ENCODE peak calls at places on chromosomes 3 and 15, in seven cellular contexts. One of them, this sample, is unnamed.

GRCh38 chr15:38370079-38370478 is 83.8 kb upstream of the FAM98B start:
- DNase-seq in suprapubic skin: no peak
- DNase-seq in stomach: no peak
- DNase-seq in body of pancreas: no peak
- DNase-seq in HCT116: no peak
- DNase-seq in uterus: no peak
- DNase-seq in prostate gland: no peak
- DNase-seq in this sample: no peak

GRCh38 chr15:65371976-65372786 is 5.6 kb downstream of the IGDCC3 start:
- DNase-seq in HCT116: no peak
- DNase-seq in body of pancreas: no peak
- DNase-seq in prostate gland: no peak
- DNase-seq in uterus: no peak
- DNase-seq in suprapubic skin: no peak
- DNase-seq in stomach: no peak
- DNase-seq in this sample: peak

GRCh38 chr15:70605606-70606410 is 157.6 kb downstream of the UACA start:
- DNase-seq in prostate gland: peak
- DNase-seq in stomach: peak
- DNase-seq in suprapubic skin: no peak
- DNase-seq in HCT116: no peak
- DNase-seq in uterus: peak
- DNase-seq in body of pancreas: peak
- DNase-seq in this sample: no peak

GRCh38 chr3:52291508-52292181 is 4.0 kb downstream of the GLYCTK start:
- DNase-seq in body of pancreas: no peak
- DNase-seq in suprapubic skin: peak
- DNase-seq in HCT116: no peak
- DNase-seq in prostate gland: no peak
- DNase-seq in stomach: no peak
- DNase-seq in uterus: no peak
- DNase-seq in this sample: peak

GRCh38 chr3:165742351-165742750 is 94.9 kb downstream of the BCHE start:
- DNase-seq in body of pancreas: no peak
- DNase-seq in uterus: no peak
- DNase-seq in prostate gland: no peak
- DNase-seq in HCT116: no peak
- DNase-seq in suprapubic skin: no peak
- DNase-seq in stomach: no peak
- DNase-seq in this sample: no peak

GRCh38 chr3:908839-909238 is 184.0 kb upstream of the CNTN6 start:
- DNase-seq in HCT116: no peak
- DNase-seq in uterus: no peak
- DNase-seq in prostate gland: no peak
- DNase-seq in stomach: no peak
- DNase-seq in suprapubic skin: no peak
- DNase-seq in body of pancreas: no peak
- DNase-seq in this sample: no peak

GRCh38 chr3:196414469-196414868 is 17.8 kb downstream of the UBXN7 start:
- DNase-seq in stomach: no peak
- DNase-seq in HCT116: no peak
- DNase-seq in uterus: no peak
- DNase-seq in body of pancreas: no peak
- DNase-seq in suprapubic skin: no peak
- DNase-seq in prostate gland: no peak
- DNase-seq in this sample: no peak

GRCh38 chr15:74010929-74011540 is 16.5 kb downstream of the PML start:
- DNase-seq in body of pancreas: no peak
- DNase-seq in suprapubic skin: no peak
- DNase-seq in prostate gland: no peak
- DNase-seq in uterus: no peak
- DNase-seq in stomach: no peak
- DNase-seq in HCT116: no peak
- DNase-seq in this sample: no peak

GRCh38 chr3:63872135-63872924 is 8.7 kb downstream of the ATXN7 start:
- DNase-seq in suprapubic skin: no peak
- DNase-seq in uterus: no peak
- DNase-seq in prostate gland: no peak
- DNase-seq in stomach: no peak
- DNase-seq in HCT116: peak
- DNase-seq in body of pancreas: no peak
- DNase-seq in this sample: no peak

GRCh38 chr3:45225465-45226205 is 452 bp downstream of the TMEM158 start:
- DNase-seq in HCT116: no peak
- DNase-seq in stomach: no peak
- DNase-seq in suprapubic skin: peak
- DNase-seq in prostate gland: no peak
- DNase-seq in body of pancreas: no peak
- DNase-seq in uterus: no peak
- DNase-seq in this sample: peak

GRCh38 chr15:61657461-61657860 is 402.8 kb downstream of the VPS13C start:
- DNase-seq in body of pancreas: no peak
- DNase-seq in prostate gland: no peak
- DNase-seq in suprapubic skin: no peak
- DNase-seq in uterus: no peak
- DNase-seq in HCT116: no peak
- DNase-seq in stomach: no peak
- DNase-seq in this sample: no peak

GRCh38 chr15:56795400-56795983 is 62.2 kb upstream of the ZNF280D start:
- DNase-seq in stomach: no peak
- DNase-seq in body of pancreas: no peak
- DNase-seq in uterus: no peak
- DNase-seq in prostate gland: no peak
- DNase-seq in suprapubic skin: no peak
- DNase-seq in HCT116: no peak
- DNase-seq in this sample: no peak

GRCh38 chr3:105786241-105786640 is 82.6 kb downstream of the CBLB start:
- DNase-seq in suprapubic skin: no peak
- DNase-seq in uterus: no peak
- DNase-seq in prostate gland: no peak
- DNase-seq in stomach: no peak
- DNase-seq in HCT116: no peak
- DNase-seq in body of pancreas: no peak
- DNase-seq in this sample: no peak

GRCh38 chr3:119368243-119368800 is 74.1 kb downstream of the ARHGAP31 start:
- DNase-seq in prostate gland: no peak
- DNase-seq in stomach: no peak
- DNase-seq in HCT116: no peak
- DNase-seq in body of pancreas: no peak
- DNase-seq in suprapubic skin: no peak
- DNase-seq in uterus: no peak
- DNase-seq in this sample: no peak

GRCh38 chr3:171704002-171704401 is 106.3 kb downstream of the PLD1 start:
- DNase-seq in HCT116: peak
- DNase-seq in prostate gland: peak
- DNase-seq in body of pancreas: peak
- DNase-seq in uterus: no peak
- DNase-seq in stomach: peak
- DNase-seq in suprapubic skin: no peak
- DNase-seq in this sample: no peak

GRCh38 chr3:132655471-132655870 is 4.1 kb downstream of the ACAD11 start:
- DNase-seq in uterus: no peak
- DNase-seq in suprapubic skin: no peak
- DNase-seq in stomach: no peak
- DNase-seq in HCT116: no peak
- DNase-seq in body of pancreas: no peak
- DNase-seq in prostate gland: no peak
- DNase-seq in this sample: no peak

GRCh38 chr15:57028176-57028575 is 109.7 kb downstream of the TCF12 start:
- DNase-seq in uterus: no peak
- DNase-seq in body of pancreas: no peak
- DNase-seq in HCT116: no peak
- DNase-seq in suprapubic skin: no peak
- DNase-seq in prostate gland: no peak
- DNase-seq in stomach: no peak
- DNase-seq in this sample: no peak

GRCh38 chr3:63228677-63229076 is 49.4 kb upstream of the SYNPR start:
- DNase-seq in uterus: no peak
- DNase-seq in HCT116: peak
- DNase-seq in suprapubic skin: no peak
- DNase-seq in prostate gland: no peak
- DNase-seq in stomach: no peak
- DNase-seq in body of pancreas: peak
- DNase-seq in this sample: no peak

GRCh38 chr3:47163023-47163989 is 607 bp downstream of the SETD2 start:
- DNase-seq in body of pancreas: peak
- DNase-seq in prostate gland: peak
- DNase-seq in suprapubic skin: peak
- DNase-seq in stomach: peak
- DNase-seq in HCT116: no peak
- DNase-seq in uterus: peak
- DNase-seq in this sample: peak
- TF ChIP-seq POLR2A in body of pancreas: no peak
- TF ChIP-seq POLR2A in prostate gland: no peak
- TF ChIP-seq POLR2A in suprapubic skin: no peak
- TF ChIP-seq POLR2A in stomach: no peak
- TF ChIP-seq POLR2A in HCT116: no peak
- TF ChIP-seq POLR2A in uterus: no peak
- TF ChIP-seq POLR2A in this sample: no peak

GRCh38 chr15:75663931-75664421 is 16.3 kb downstream of the SNX33 start:
- DNase-seq in uterus: no peak
- DNase-seq in HCT116: no peak
- DNase-seq in stomach: peak
- DNase-seq in body of pancreas: peak
- DNase-seq in prostate gland: no peak
- DNase-seq in suprapubic skin: no peak
- DNase-seq in this sample: no peak

GRCh38 chr15:75662823-75663519 is 15.3 kb downstream of the SNX33 start:
- DNase-seq in stomach: no peak
- DNase-seq in uterus: no peak
- DNase-seq in HCT116: no peak
- DNase-seq in body of pancreas: no peak
- DNase-seq in prostate gland: no peak
- DNase-seq in suprapubic skin: no peak
- DNase-seq in this sample: no peak

GRCh38 chr15:75669191-75669878 is 21.6 kb downstream of the SNX33 start:
- DNase-seq in uterus: no peak
- DNase-seq in body of pancreas: peak
- DNase-seq in suprapubic skin: no peak
- DNase-seq in HCT116: peak
- DNase-seq in prostate gland: no peak
- DNase-seq in stomach: peak
- DNase-seq in this sample: no peak

GRCh38 chr15:75669879-75670212 is 22.1 kb downstream of the SNX33 start:
- DNase-seq in prostate gland: no peak
- DNase-seq in body of pancreas: no peak
- DNase-seq in suprapubic skin: no peak
- DNase-seq in HCT116: no peak
- DNase-seq in stomach: no peak
- DNase-seq in uterus: no peak
- DNase-seq in this sample: no peak

GRCh38 chr15:75666823-75667501 is 19.2 kb downstream of the SNX33 start:
- DNase-seq in prostate gland: no peak
- DNase-seq in body of pancreas: peak
- DNase-seq in stomach: peak
- DNase-seq in HCT116: peak
- DNase-seq in suprapubic skin: peak
- DNase-seq in uterus: peak
- DNase-seq in this sample: peak
- H3K27ac ChIP-seq in prostate gland: no peak
- H3K27ac ChIP-seq in body of pancreas: peak
- H3K27ac ChIP-seq in stomach: peak
- H3K27ac ChIP-seq in HCT116: peak
- H3K27ac ChIP-seq in suprapubic skin: peak
- H3K27ac ChIP-seq in uterus: peak
- H3K27ac ChIP-seq in this sample: peak

GRCh38 chr3:16307832-16308531 is 43.0 kb downstream of the OXNAD1 start:
- DNase-seq in prostate gland: no peak
- DNase-seq in suprapubic skin: no peak
- DNase-seq in body of pancreas: no peak
- DNase-seq in stomach: no peak
- DNase-seq in uterus: no peak
- DNase-seq in HCT116: no peak
- DNase-seq in this sample: no peak
- TF ChIP-seq POLR2A in prostate gland: no peak
- TF ChIP-seq POLR2A in suprapubic skin: no peak
- TF ChIP-seq POLR2A in body of pancreas: no peak
- TF ChIP-seq POLR2A in stomach: no peak
- TF ChIP-seq POLR2A in uterus: no peak
- TF ChIP-seq POLR2A in HCT116: no peak
- TF ChIP-seq POLR2A in this sample: no peak

GRCh38 chr3:38616658-38617057 is 32.8 kb downstream of the SCN5A start:
- DNase-seq in prostate gland: no peak
- DNase-seq in stomach: no peak
- DNase-seq in body of pancreas: no peak
- DNase-seq in HCT116: no peak
- DNase-seq in suprapubic skin: no peak
- DNase-seq in uterus: no peak
- DNase-seq in this sample: peak
- H3K27ac ChIP-seq in prostate gland: no peak
- H3K27ac ChIP-seq in stomach: no peak
- H3K27ac ChIP-seq in body of pancreas: no peak
- H3K27ac ChIP-seq in HCT116: no peak
- H3K27ac ChIP-seq in suprapubic skin: no peak
- H3K27ac ChIP-seq in uterus: no peak
- H3K27ac ChIP-seq in this sample: no peak

DNA sequence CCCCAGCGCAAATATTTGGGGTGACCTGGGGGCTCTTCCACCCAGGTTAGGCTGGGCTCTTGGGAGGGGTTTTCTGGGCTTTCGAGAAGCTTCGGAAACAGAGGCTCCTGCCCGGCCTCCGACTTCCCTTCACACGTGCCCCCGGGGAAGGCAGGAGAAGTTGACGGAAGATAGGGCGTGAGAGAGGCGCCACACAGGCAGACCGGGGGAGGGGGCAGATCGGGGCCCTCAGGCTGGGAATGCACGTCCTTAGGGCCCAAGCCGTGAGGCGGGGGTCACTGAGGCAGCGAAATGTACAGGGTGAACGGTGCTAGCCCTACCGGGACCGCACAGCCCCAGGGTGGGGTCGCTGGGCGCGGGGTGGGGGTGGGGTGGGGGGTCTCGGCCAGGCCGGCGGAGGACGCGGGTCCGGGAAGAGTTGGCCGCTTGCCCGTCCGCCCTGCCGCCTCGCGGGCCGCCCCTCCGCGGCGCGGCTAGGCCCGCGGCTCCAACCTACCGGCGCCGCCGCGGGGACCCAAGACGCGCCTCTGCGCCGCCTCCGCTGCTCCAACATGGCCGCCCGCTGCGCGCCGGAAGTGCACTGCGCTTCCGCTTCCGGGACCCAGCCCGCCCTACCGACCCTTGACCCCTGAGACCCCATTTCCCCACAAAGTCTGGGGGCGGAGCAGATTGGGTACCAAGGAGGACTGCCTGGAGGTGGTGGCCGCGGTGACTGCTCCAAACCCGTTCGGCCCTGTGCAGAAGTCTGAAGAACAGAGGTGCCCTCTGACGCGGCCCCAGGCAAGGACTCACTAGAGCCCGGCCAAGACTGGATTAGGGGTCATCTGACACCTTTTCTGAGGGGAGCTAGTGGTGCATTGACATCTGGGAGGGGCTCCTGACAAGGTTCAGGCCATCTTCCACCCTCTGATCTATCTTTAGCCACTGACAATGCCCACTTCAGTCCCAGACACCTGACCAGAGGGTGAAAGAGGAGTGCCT is at the start of gene CCDC71:
- DNase-seq in uterus: peak
- DNase-seq in stomach: peak
- DNase-seq in prostate gland: peak
- DNase-seq in suprapubic skin: peak
- DNase-seq in body of pancreas: peak
- DNase-seq in HCT116: peak
- DNase-seq in this sample: peak
- TF ChIP-seq POLR2A in uterus: peak
- TF ChIP-seq POLR2A in stomach: no peak
- TF ChIP-seq POLR2A in prostate gland: peak
- TF ChIP-seq POLR2A in suprapubic skin: peak
- TF ChIP-seq POLR2A in body of pancreas: no peak
- TF ChIP-seq POLR2A in HCT116: peak
- TF ChIP-seq POLR2A in this sample: no peak

This sample was measured in spleen.